ENCODE peak calls at places on chromosomes 11 and 22, in ten cellular contexts. C is tibial nerve; D is IMR-90; F is CD8-positive, alpha-beta T cell; Y is Panc1; Q is body of pancreas; N is CD8-positive, alpha-beta memory T cell; G is psoas muscle; T is colonic mucosa; E is stomach. H is an unnamed sample. For H3K4me1, the result is how much of the 10 kb centered on the place peaks cover.

GRCh38 chr11:131893988-131894387 is 523.6 kb downstream of the NTM start:
- DNase-seq in E (no peak), Y (no peak), T (no peak), Q (no peak), C (no peak), F (no peak), N (no peak), D (no peak), G (no peak), H (no peak)

GRCh38 chr22:17918840-17919239 is 105.5 kb downstream of the MICAL3 start:
- DNase-seq in Q (no peak), F (no peak), D (peak), C (no peak), T (no peak), N (no peak), Y (no peak), G (no peak), E (no peak), H (no peak)

GRCh38 chr11:4480577-4481539 is 1.6 kb upstream of the OR52K1 start:
- DNase-seq in F (no peak), Y (no peak), Q (no peak), T (no peak), E (no peak), D (no peak), C (no peak), N (no peak), G (no peak), H (no peak)

GRCh38 chr11:128467610-128468041 is 119.7 kb downstream of the ETS1 start:
- DNase-seq in C (peak), Q (no peak), Y (peak), G (peak), F (peak), D (peak), T (no peak), E (no peak), N (peak), H (no peak)

GRCh38 chr11:100890779-100891178 is 203.7 kb downstream of the ARHGAP42 start:
- DNase-seq in Q (no peak), C (no peak), T (no peak), G (no peak), F (no peak), D (peak), E (no peak), N (no peak), Y (no peak), H (no peak)

GRCh38 chr11:127843483-127844396 is 743.6 kb downstream of the ETS1 start:
- DNase-seq in D (peak), E (peak), G (peak), T (peak), C (peak), Y (peak), Q (peak), F (peak), N (peak), H (peak)

GRCh38 chr11:103085758-103086365 is 6.1 kb downstream of the DCUN1D5 start:
- DNase-seq in Y (no peak), T (no peak), C (no peak), D (peak), F (no peak), G (no peak), Q (no peak), N (no peak), E (no peak), H (no peak)

GRCh38 chr11:62370743-62371440 is 33.6 kb downstream of the ASRGL1 start:
- DNase-seq in N (peak), Q (peak), G (no peak), D (no peak), F (peak), Y (no peak), C (no peak), E (peak), T (peak), H (no peak)

GRCh38 chr11:131675489-131675888 is 305.1 kb downstream of the NTM start:
- DNase-seq in Q (no peak), D (peak), C (no peak), Y (no peak), T (no peak), F (no peak), G (no peak), N (no peak), E (no peak), H (no peak)

GRCh38 chr22:25165785-25166184 is 33.9 kb upstream of the CRYBB3 start:
- DNase-seq in D (no peak), N (no peak), E (no peak), C (no peak), F (no peak), Q (no peak), Y (no peak), T (no peak), G (no peak), H (no peak)

GRCh38 chr11:115552151-115552550 is 47.9 kb upstream of the CADM1 start:
- DNase-seq in C (no peak), N (no peak), E (no peak), T (no peak), Y (no peak), D (no peak), F (no peak), Q (no peak), G (no peak), H (no peak)

GRCh38 chr11:101478587-101479375 is 105.0 kb downstream of the TRPC6 start:
- DNase-seq in D (no peak), E (no peak), F (no peak), Y (no peak), G (no peak), Q (no peak), N (no peak), C (no peak), T (no peak), H (peak)

GRCh38 chr11:45450189-45450588 is 164.0 kb upstream of the SYT13 start:
- DNase-seq in Q (no peak), G (no peak), T (no peak), C (no peak), F (no peak), E (no peak), D (peak), N (no peak), Y (no peak), H (peak)

GRCh38 chr11:101617735-101618332 is 34.0 kb upstream of the TRPC6 start:
- DNase-seq in Q (no peak), C (no peak), E (no peak), F (no peak), Y (no peak), G (no peak), T (no peak), N (no peak), D (peak), H (no peak)

DNA sequence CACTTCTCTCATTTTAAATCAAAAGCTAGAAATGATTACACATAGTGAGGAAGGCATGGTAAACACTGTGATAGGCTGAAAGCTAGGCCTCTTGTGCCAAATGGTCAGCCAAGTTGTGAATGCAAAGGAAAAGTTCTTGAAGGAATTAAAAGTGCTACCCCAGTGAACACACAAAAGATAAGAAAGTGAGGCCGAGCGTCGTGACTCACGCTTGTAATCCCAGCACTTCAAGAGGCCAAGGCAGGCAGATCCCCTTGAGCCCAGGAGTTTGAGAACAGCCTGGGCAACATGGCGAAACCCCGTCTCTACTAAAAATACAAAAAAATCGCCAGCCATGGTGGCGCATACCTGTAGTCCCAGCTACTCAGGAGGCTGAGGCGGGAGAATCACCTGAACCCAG is 6.3 kb upstream of the B4GAT1 start:
- DNase-seq in N (no peak), D (no peak), C (no peak), T (no peak), G (peak), F (no peak), E (peak), Q (no peak), Y (no peak), H (no peak)
- H3K4me1 ChIP-seq in N (under half), D (under half), C (under half), T (under half), G (under half), F (under half), E (under half), Q (half or more), Y (under half), H (under half)

DNA sequence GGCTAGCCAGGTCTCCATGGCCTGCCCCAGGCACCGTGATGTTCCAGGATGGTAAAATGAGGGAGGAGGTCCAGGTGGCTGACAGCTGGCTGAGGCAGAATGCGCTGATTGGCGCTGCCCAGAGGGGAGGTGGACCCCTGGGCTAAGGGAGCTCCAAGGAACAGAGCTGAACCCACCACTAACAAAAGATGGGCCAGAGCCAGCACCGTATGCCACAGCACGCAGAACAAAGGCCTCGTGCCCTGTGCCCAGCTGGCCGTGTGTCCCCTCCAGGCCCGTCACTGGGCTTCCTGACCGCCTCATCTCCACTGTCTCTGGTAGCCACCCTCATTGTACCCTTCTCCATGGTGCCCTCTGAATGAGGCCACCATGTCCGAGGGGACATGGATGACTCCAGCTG is 19.6 kb upstream of the PRODH start:
- DNase-seq in F (no peak), T (no peak), Q (no peak), D (no peak), G (peak), E (no peak), Y (no peak), N (no peak), C (no peak), H (no peak)
- H3K4me1 ChIP-seq in F (under half), T (under half), Q (under half), D (under half), G (under half), E (under half), Y (under half), N (under half), C (under half), H (under half)

DNA sequence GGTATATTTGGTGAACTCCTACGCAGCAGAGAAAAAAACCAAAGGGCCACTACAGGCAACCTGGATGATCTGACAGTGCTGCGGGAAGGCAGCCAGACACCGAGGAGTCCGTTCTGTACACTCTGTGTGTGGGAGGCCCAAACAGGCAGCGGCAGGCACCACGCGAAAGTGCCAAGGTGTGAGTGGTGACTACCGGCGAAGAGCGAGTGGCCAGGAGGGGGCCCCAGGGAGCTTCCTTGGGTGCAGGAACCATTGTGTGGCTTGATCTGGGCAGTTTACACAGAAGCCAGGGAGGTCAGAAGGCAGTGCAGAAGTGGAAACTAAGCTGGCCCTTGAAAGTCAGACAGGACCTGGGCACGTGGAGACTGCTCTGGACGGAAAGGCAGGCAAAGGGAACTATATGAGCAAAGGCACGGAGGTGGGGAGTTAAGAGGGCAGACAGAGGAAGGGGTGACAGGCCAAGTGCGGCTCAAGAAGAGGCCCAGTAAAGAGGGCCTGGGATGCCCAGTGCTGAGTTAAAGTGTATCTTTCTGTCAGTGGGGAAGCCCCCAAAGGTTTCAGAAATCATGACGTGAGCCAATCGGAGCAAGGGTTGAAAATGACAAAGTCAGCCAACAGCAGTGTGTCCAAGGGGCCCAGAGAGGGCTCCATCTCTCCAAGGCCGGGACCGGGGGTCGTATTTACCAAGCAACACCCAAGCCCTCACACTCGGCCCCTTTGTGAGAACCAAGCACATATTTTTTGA is 10.6 kb downstream of the TMEM184B start:
- DNase-seq in T (peak), E (peak), N (peak), D (no peak), C (no peak), Y (no peak), G (peak), Q (peak), F (peak), H (peak)
- H3K4me1 ChIP-seq in T (under half), E (half or more), N (under half), D (under half), C (under half), Y (under half), G (half or more), Q (under half), F (under half), H (under half)

DNA sequence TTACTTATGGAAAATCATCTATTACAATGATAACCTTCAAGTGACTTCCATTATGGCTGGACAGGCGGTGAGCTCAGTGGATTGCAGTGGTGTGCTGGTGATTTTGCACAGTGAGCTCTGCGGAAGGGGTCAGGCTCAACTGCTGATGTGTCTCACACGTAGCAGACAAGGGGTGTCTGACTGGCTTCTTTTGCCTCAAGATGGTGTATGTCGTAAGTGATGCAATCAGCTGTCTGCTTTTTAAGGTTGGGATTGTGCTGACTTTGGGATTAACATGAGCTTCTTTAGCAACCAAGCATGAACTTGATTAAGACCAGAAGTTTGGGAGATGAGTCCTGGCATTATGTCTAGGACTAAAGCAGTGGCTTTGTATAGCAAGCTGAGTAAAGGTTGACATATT is 49.5 kb downstream of the POLD3 start:
- DNase-seq in E (no peak), Y (no peak), D (no peak), G (no peak), T (no peak), N (no peak), Q (no peak), F (no peak), C (no peak), H (no peak)
- H3K4me1 ChIP-seq in E (half or more), Y (under half), D (under half), G (under half), T (under half), N (under half), Q (under half), F (under half), C (under half), H (under half)

GRCh38 chr11:11894486-11894885 is 52.7 kb downstream of the USP47 start:
- DNase-seq in F (no peak), G (no peak), D (peak), Y (no peak), Q (no peak), E (no peak), N (no peak), T (no peak), C (no peak), H (no peak)

GRCh38 chr11:11898648-11899047 is 56.9 kb downstream of the USP47 start:
- DNase-seq in C (no peak), G (no peak), E (no peak), N (no peak), Y (no peak), T (no peak), F (no peak), Q (no peak), D (no peak), H (no peak)

GRCh38 chr11:11899401-11899800 is 57.6 kb downstream of the USP47 start:
- DNase-seq in C (no peak), F (no peak), G (no peak), T (no peak), N (no peak), E (no peak), Q (no peak), D (no peak), Y (no peak), H (no peak)

DNA sequence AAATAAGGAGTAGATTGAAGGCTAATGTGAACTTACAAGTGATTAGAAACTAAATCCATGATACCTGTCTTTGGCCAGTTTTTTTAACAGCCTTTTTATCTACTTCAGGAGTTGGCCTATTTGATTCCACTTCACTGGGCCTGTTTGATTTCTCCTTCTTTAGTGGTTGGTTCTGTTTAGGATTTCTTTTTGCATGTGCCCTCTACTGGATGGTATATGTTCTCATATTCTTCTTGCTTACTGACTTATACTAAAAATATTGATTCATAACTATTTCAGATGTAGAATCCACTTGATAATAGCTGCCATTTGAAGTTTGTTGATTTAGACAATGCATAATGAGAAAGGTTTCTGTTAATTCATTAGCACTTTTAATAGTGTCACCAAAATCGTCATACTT is 53.9 kb downstream of the USP47 start:
- DNase-seq in F (no peak), Q (no peak), G (no peak), T (no peak), C (no peak), Y (no peak), E (no peak), N (no peak), D (peak), H (no peak)
- H3K4me1 ChIP-seq in F (under half), Q (under half), G (under half), T (under half), C (under half), Y (under half), E (under half), N (under half), D (under half), H (under half)

DNA sequence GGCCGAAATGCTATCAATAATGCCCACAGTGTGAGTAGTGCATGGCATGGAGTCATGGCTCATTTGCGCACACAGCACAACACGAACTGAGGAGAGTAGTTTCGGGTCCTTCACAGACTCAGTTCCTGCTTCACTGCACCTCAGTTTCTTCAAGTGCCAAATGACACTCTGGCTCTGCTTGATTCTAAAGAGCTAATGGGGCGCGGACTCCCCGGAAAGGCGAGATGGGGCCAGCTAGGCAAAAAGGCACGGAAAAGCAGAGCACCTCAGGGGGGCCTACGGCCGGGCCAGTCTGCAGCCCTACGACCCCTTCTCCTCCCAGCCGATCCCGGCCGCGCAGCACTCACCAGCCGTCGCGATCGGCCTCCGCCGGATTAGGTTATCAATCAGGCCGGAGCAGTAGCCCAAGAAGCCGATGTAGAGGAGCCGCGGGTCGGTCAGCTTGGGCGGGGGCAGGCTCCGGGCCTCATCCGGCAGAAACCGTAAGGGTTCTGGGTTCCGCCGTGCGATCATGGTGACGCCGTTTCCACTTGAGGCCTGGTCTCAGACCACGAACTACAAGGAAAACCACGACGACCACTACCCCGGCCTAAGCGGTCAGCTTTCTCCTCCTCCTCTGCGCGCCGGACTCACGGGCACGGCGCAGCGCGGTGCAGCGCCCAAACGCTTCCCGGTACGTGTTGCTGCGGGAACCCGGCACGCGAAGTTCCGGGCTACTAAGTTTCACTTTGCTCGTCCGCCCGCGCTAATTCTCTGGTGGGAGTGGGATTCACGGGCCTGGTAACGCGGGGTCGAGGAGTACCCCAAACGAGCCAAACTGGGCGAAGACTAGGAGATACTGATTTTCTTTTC is at the start of gene NDUFC2:
- DNase-seq in G (peak), T (peak), F (peak), E (peak), Y (peak), D (peak), Q (peak), N (peak), C (peak), H (peak)
- H3K4me1 ChIP-seq in G (under half), T (under half), F (half or more), E (half or more), Y (under half), D (under half), Q (under half), N (under half), C (under half), H (under half)

GRCh38 chr11:70511345-70511744 is 113.0 kb downstream of the CTTN start:
- DNase-seq in G (no peak), T (no peak), D (no peak), F (no peak), Q (no peak), C (no peak), E (no peak), N (no peak), Y (no peak), H (no peak)
- H3K4me1 ChIP-seq in G (under half), T (under half), D (under half), F (under half), Q (under half), C (under half), E (under half), N (under half), Y (under half), H (under half)

GRCh38 chr11:63849691-63850090 is 10.8 kb downstream of the MARK2 start:
- DNase-seq in Q (no peak), Y (no peak), F (no peak), C (no peak), G (no peak), N (no peak), D (no peak), T (no peak), E (no peak), H (no peak)
- H3K4me1 ChIP-seq in Q (half or more), Y (under half), F (half or more), C (under half), G (under half), N (half or more), D (under half), T (under half), E (half or more), H (under half)

H was measured in prostate gland.